ENCODE peak calls at places on chromosome 19, in five cellular contexts. One of them, this sample, is unnamed. For H3K27me3, the result is how much of the 10 kb centered on the place peaks cover.

GRCh38 chr19:51948979-51949378 is 21.7 kb downstream of the ZNF613 start:
- DNase-seq in H9: no peak
- DNase-seq in PC-3: no peak
- DNase-seq in neuronal stem cell: no peak
- DNase-seq in osteoblast: no peak
- DNase-seq in this sample: no peak

GRCh38 chr19:18297308-18297707 is 15.9 kb upstream of the JUND start:
- DNase-seq in neuronal stem cell: no peak
- DNase-seq in H9: no peak
- DNase-seq in osteoblast: peak
- DNase-seq in PC-3: no peak
- DNase-seq in this sample: no peak

GRCh38 chr19:46861691-46862503 is 1.1 kb downstream of the ARHGAP35 start:
- DNase-seq in osteoblast: peak
- DNase-seq in H9: no peak
- DNase-seq in PC-3: peak
- DNase-seq in neuronal stem cell: no peak
- DNase-seq in this sample: no peak

GRCh38 chr19:18743281-18743825 is 47.8 kb downstream of the COMP start:
- DNase-seq in PC-3: no peak
- DNase-seq in H9: peak
- DNase-seq in osteoblast: peak
- DNase-seq in neuronal stem cell: no peak
- DNase-seq in this sample: peak

GRCh38 chr19:15539638-15540037 is 31.3 kb downstream of the CYP4F22 start:
- DNase-seq in H9: no peak
- DNase-seq in neuronal stem cell: no peak
- DNase-seq in PC-3: no peak
- DNase-seq in osteoblast: no peak
- DNase-seq in this sample: no peak

GRCh38 chr19:7550987-7551761 is 15.7 kb downstream of the PNPLA6 start:
- DNase-seq in neuronal stem cell: peak
- DNase-seq in osteoblast: peak
- DNase-seq in H9: peak
- DNase-seq in PC-3: peak
- DNase-seq in this sample: peak

GRCh38 chr19:31641591-31641990 is 292.4 kb upstream of the TSHZ3 start:
- DNase-seq in osteoblast: no peak
- DNase-seq in neuronal stem cell: no peak
- DNase-seq in PC-3: no peak
- DNase-seq in H9: no peak
- DNase-seq in this sample: no peak

GRCh38 chr19:4559569-4559968 is at the start of gene SEMA6B:
- DNase-seq in osteoblast: no peak
- DNase-seq in H9: no peak
- DNase-seq in neuronal stem cell: no peak
- DNase-seq in PC-3: no peak
- DNase-seq in this sample: peak

GRCh38 chr19:10776900-10777650 is 58.9 kb downstream of the TMED1 start:
- DNase-seq in neuronal stem cell: no peak
- DNase-seq in H9: no peak
- DNase-seq in PC-3: no peak
- DNase-seq in osteoblast: no peak
- DNase-seq in this sample: no peak

GRCh38 chr19:46904114-46905060 is 43.6 kb downstream of the ARHGAP35 start:
- DNase-seq in H9: no peak
- DNase-seq in PC-3: no peak
- DNase-seq in osteoblast: peak
- DNase-seq in neuronal stem cell: no peak
- DNase-seq in this sample: peak

GRCh38 chr19:17289489-17289888 is 7.8 kb downstream of the ANKLE1 start:
- DNase-seq in H9: peak
- DNase-seq in PC-3: peak
- DNase-seq in osteoblast: peak
- DNase-seq in neuronal stem cell: peak
- DNase-seq in this sample: peak

GRCh38 chr19:10346509-10346908 is 7.1 kb upstream of the ICAM3 start:
- DNase-seq in neuronal stem cell: no peak
- DNase-seq in H9: no peak
- DNase-seq in osteoblast: peak
- DNase-seq in PC-3: no peak
- DNase-seq in this sample: no peak

GRCh38 chr19:17296278-17296677 is 6.9 kb downstream of the ABHD8 start:
- DNase-seq in osteoblast: peak
- DNase-seq in neuronal stem cell: no peak
- DNase-seq in PC-3: peak
- DNase-seq in H9: no peak
- DNase-seq in this sample: no peak

GRCh38 chr19:45171211-45171623 is 6.8 kb downstream of the TRAPPC6A start:
- DNase-seq in neuronal stem cell: no peak
- DNase-seq in osteoblast: peak
- DNase-seq in H9: no peak
- DNase-seq in PC-3: no peak
- DNase-seq in this sample: peak

GRCh38 chr19:28793391-28794168 is 419.4 kb downstream of the UQCRFS1 start:
- DNase-seq in osteoblast: no peak
- DNase-seq in neuronal stem cell: peak
- DNase-seq in PC-3: no peak
- DNase-seq in H9: peak
- DNase-seq in this sample: peak

GRCh38 chr19:29524912-29525870 is 603 bp upstream of the VSTM2B start:
- DNase-seq in neuronal stem cell: peak
- DNase-seq in H9: peak
- DNase-seq in PC-3: no peak
- DNase-seq in osteoblast: peak
- DNase-seq in this sample: no peak

GRCh38 chr19:41705393-41706174 is 2.8 kb upstream of the CEACAM5 start:
- DNase-seq in PC-3: peak
- DNase-seq in osteoblast: peak
- DNase-seq in H9: peak
- DNase-seq in neuronal stem cell: peak
- DNase-seq in this sample: peak

GRCh38 chr19:12837225-12837624 is 1.1 kb upstream of the MAST1 start:
- DNase-seq in H9: no peak
- DNase-seq in osteoblast: peak
- DNase-seq in neuronal stem cell: no peak
- DNase-seq in PC-3: peak
- DNase-seq in this sample: no peak

GRCh38 chr19:55451163-55451521 is 8.0 kb upstream of the SHISA7 start:
- DNase-seq in neuronal stem cell: no peak
- DNase-seq in osteoblast: no peak
- DNase-seq in H9: no peak
- DNase-seq in PC-3: no peak
- DNase-seq in this sample: no peak

GRCh38 chr19:34345934-34346333 is 19.1 kb upstream of the GPI start:
- DNase-seq in H9: peak
- DNase-seq in PC-3: peak
- DNase-seq in osteoblast: peak
- DNase-seq in neuronal stem cell: no peak
- DNase-seq in this sample: peak

GRCh38 chr19:46624958-46625661 is at the start of gene PTGIR:
- DNase-seq in PC-3: no peak
- DNase-seq in neuronal stem cell: no peak
- DNase-seq in H9: no peak
- DNase-seq in osteoblast: peak
- DNase-seq in this sample: peak

GRCh38 chr19:29622191-29623070 is 16.3 kb downstream of the POP4 start:
- DNase-seq in H9: peak
- DNase-seq in osteoblast: no peak
- DNase-seq in neuronal stem cell: no peak
- DNase-seq in PC-3: peak
- DNase-seq in this sample: no peak

GRCh38 chr19:34350161-34350561 is 14.8 kb upstream of the GPI start:
- DNase-seq in H9: no peak
- DNase-seq in neuronal stem cell: no peak
- DNase-seq in PC-3: no peak
- DNase-seq in osteoblast: no peak
- DNase-seq in this sample: no peak

GRCh38 chr19:39970674-39971379 is at the start of gene PSMC4:
- DNase-seq in neuronal stem cell: peak
- DNase-seq in H9: peak
- DNase-seq in osteoblast: peak
- DNase-seq in PC-3: peak
- DNase-seq in this sample: peak

GRCh38 chr19:39969266-39969665 is 1.7 kb upstream of the PSMC4 start:
- DNase-seq in PC-3: no peak
- DNase-seq in H9: no peak
- DNase-seq in neuronal stem cell: no peak
- DNase-seq in osteoblast: no peak
- DNase-seq in this sample: no peak

GRCh38 chr19:39970424-39970673 is 616 bp upstream of the PSMC4 start:
- DNase-seq in neuronal stem cell: no peak
- DNase-seq in H9: no peak
- DNase-seq in PC-3: peak
- DNase-seq in osteoblast: no peak
- DNase-seq in this sample: no peak

GRCh38 chr19:39969681-39970423 is 1.1 kb upstream of the PSMC4 start:
- DNase-seq in osteoblast: no peak
- DNase-seq in neuronal stem cell: no peak
- DNase-seq in H9: no peak
- DNase-seq in PC-3: no peak
- DNase-seq in this sample: no peak

GRCh38 chr19:39971380-39971841 is 446 bp downstream of the PSMC4 start:
- DNase-seq in PC-3: no peak
- DNase-seq in osteoblast: peak
- DNase-seq in neuronal stem cell: no peak
- DNase-seq in H9: no peak
- DNase-seq in this sample: peak
- H2AFZ ChIP-seq in PC-3: peak
- H2AFZ ChIP-seq in osteoblast: peak
- H2AFZ ChIP-seq in neuronal stem cell: peak
- H2AFZ ChIP-seq in H9: no peak
- H2AFZ ChIP-seq in this sample: peak

GRCh38 chr19:35846038-35846668 is 6.2 kb downstream of the NPHS1 start:
- DNase-seq in PC-3: peak
- DNase-seq in osteoblast: peak
- DNase-seq in H9: peak
- DNase-seq in neuronal stem cell: no peak
- DNase-seq in this sample: peak
- H3K27me3 ChIP-seq in PC-3: under half
- H3K27me3 ChIP-seq in osteoblast: under half
- H3K27me3 ChIP-seq in H9: under half
- H3K27me3 ChIP-seq in neuronal stem cell: under half
- H3K27me3 ChIP-seq in this sample: half or more

GRCh38 chr19:50432658-50433057 is at the start of gene MYBPC2:
- DNase-seq in neuronal stem cell: no peak
- DNase-seq in PC-3: no peak
- DNase-seq in H9: no peak
- DNase-seq in osteoblast: no peak
- DNase-seq in this sample: peak
- H2AFZ ChIP-seq in neuronal stem cell: peak
- H2AFZ ChIP-seq in PC-3: peak
- H2AFZ ChIP-seq in H9: no peak
- H2AFZ ChIP-seq in osteoblast: peak
- H2AFZ ChIP-seq in this sample: peak

GRCh38 chr19:472005-472858 is 11.4 kb upstream of the SHC2 start:
- DNase-seq in osteoblast: peak
- DNase-seq in H9: no peak
- DNase-seq in neuronal stem cell: no peak
- DNase-seq in PC-3: no peak
- DNase-seq in this sample: no peak
- H3K27me3 ChIP-seq in osteoblast: under half
- H3K27me3 ChIP-seq in H9: under half
- H3K27me3 ChIP-seq in neuronal stem cell: under half
- H3K27me3 ChIP-seq in PC-3: under half
- H3K27me3 ChIP-seq in this sample: under half

GRCh38 chr19:50728084-50728737 is 5.0 kb downstream of the CLEC11A start:
- DNase-seq in PC-3: no peak
- DNase-seq in neuronal stem cell: peak
- DNase-seq in osteoblast: peak
- DNase-seq in H9: peak
- DNase-seq in this sample: peak
- H2AFZ ChIP-seq in PC-3: no peak
- H2AFZ ChIP-seq in neuronal stem cell: peak
- H2AFZ ChIP-seq in osteoblast: peak
- H2AFZ ChIP-seq in H9: no peak
- H2AFZ ChIP-seq in this sample: peak

DNA sequence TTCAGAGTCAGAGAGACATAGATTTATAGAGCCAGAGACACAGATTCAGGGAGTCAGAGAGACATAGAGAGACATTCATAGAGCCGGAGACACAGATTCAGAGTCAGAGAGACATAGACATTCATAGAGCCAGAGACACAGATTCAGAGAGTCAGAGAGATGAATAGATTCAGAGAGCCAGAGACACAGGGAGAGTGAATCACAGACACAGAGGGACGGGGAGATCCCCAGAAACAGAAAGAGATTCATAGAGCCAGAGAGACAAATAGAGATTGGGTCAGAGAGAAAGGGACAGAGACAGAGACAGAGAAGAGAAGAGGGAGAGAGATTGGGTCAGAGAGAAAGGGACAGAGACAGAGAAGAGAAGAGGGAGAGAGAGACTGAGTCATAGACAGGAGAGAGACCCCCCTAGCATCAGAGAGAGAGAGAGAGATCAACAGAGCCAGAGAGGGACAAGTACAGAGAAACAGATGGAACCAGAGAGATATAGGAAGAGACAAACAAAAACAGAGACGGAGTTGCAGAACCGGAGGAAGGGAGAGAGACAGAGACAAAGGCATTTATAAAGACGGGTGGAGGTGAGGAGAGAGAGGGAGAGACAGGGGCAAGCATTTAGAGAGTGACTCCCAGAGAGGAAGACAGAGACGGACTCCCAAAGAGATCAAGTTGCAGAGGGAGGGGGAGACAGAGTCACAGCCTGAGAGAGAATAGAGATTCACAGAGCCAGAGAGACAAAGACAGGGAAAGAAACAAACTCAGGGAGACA is 1.1 kb upstream of the PRKCG start:
- DNase-seq in PC-3: no peak
- DNase-seq in H9: peak
- DNase-seq in neuronal stem cell: no peak
- DNase-seq in osteoblast: peak
- DNase-seq in this sample: no peak
- H3K27me3 ChIP-seq in PC-3: under half
- H3K27me3 ChIP-seq in H9: under half
- H3K27me3 ChIP-seq in neuronal stem cell: under half
- H3K27me3 ChIP-seq in osteoblast: half or more
- H3K27me3 ChIP-seq in this sample: under half

DNA sequence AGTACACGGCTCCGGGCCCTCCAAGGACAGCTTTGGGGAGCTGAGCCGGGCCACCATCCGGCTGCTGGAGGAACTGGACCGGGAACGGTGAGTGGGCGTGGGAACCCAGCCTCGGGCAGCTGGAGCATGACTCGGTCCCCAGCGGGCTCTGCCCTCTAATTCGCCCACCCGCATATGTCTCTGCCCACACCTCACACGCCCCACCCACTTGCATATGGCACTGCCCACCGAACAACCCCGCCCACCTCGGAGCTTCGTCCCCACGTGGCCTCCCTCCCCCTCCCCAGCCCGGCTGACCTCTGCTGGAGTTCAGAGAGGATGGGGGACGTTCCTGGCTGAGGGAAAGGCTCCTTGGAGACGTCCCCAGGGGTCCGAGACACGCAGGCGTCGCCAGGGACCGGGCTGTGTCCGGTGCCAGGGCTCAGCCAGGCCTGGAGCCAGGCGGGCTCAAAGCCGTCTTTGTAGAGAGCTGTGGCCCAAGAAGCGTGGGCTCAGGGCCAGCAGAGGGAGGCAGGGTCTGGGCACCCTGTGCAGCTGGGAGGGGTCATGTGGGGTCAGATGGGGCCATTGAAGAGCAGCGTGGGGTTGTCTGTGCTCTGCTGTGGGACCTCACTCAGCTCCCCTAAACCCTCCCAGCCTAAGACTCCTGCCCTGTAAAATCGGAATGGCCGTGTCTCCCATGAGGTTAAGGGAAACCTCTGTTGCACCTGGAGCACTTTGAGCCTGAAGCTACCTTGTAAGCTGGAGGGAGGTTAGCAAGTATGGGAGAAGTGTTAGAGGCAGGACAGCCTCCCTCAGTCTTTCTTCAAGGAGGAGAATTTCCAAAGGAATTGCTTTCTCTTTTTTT is 3.8 kb downstream of the APC2 start:
- DNase-seq in neuronal stem cell: no peak
- DNase-seq in osteoblast: peak
- DNase-seq in H9: peak
- DNase-seq in PC-3: peak
- DNase-seq in this sample: no peak
- H2AFZ ChIP-seq in neuronal stem cell: no peak
- H2AFZ ChIP-seq in osteoblast: no peak
- H2AFZ ChIP-seq in H9: no peak
- H2AFZ ChIP-seq in PC-3: no peak
- H2AFZ ChIP-seq in this sample: no peak

This sample was measured in hepatocyte.